ENCODE peak calls at places on chromosomes 7 and 10, in eight cellular contexts. One of them, this sample, is unnamed. For H3K4me1, the result is how much of the 10 kb centered on the place peaks cover.

GRCh38 chr7:90262438-90262837 is 17.5 kb downstream of the CFAP69 start:
- DNase-seq in psoas muscle: no peak
- DNase-seq in adipocyte: peak
- DNase-seq in CD8-positive, alpha-beta T cell: no peak
- DNase-seq in right lobe of liver: no peak
- DNase-seq in effector memory CD4-positive, alpha-beta T cell: no peak
- DNase-seq in PC-3: peak
- DNase-seq in vagina: no peak
- DNase-seq in this sample: no peak

GRCh38 chr10:43958071-43958432 is 309.4 kb upstream of the ZNF32 start:
- DNase-seq in psoas muscle: no peak
- DNase-seq in adipocyte: no peak
- DNase-seq in CD8-positive, alpha-beta T cell: no peak
- DNase-seq in right lobe of liver: no peak
- DNase-seq in effector memory CD4-positive, alpha-beta T cell: no peak
- DNase-seq in PC-3: no peak
- DNase-seq in vagina: no peak
- DNase-seq in this sample: no peak

GRCh38 chr7:143279186-143280098 is 5.3 kb upstream of the TMEM139 start:
- DNase-seq in psoas muscle: no peak
- DNase-seq in adipocyte: peak
- DNase-seq in CD8-positive, alpha-beta T cell: no peak
- DNase-seq in right lobe of liver: no peak
- DNase-seq in effector memory CD4-positive, alpha-beta T cell: no peak
- DNase-seq in PC-3: peak
- DNase-seq in vagina: no peak
- DNase-seq in this sample: no peak

GRCh38 chr7:116417593-116418345 is 81.8 kb upstream of the CAV2 start:
- DNase-seq in psoas muscle: no peak
- DNase-seq in adipocyte: no peak
- DNase-seq in CD8-positive, alpha-beta T cell: no peak
- DNase-seq in right lobe of liver: no peak
- DNase-seq in effector memory CD4-positive, alpha-beta T cell: no peak
- DNase-seq in PC-3: no peak
- DNase-seq in vagina: no peak
- DNase-seq in this sample: no peak

GRCh38 chr7:148877517-148877916 is 6.6 kb downstream of the EZH2 start:
- DNase-seq in psoas muscle: no peak
- DNase-seq in adipocyte: no peak
- DNase-seq in CD8-positive, alpha-beta T cell: no peak
- DNase-seq in right lobe of liver: no peak
- DNase-seq in effector memory CD4-positive, alpha-beta T cell: no peak
- DNase-seq in PC-3: no peak
- DNase-seq in vagina: no peak
- DNase-seq in this sample: no peak

GRCh38 chr10:98400482-98400881 is 14.5 kb downstream of the PYROXD2 start:
- DNase-seq in psoas muscle: no peak
- DNase-seq in adipocyte: peak
- DNase-seq in CD8-positive, alpha-beta T cell: no peak
- DNase-seq in right lobe of liver: no peak
- DNase-seq in effector memory CD4-positive, alpha-beta T cell: no peak
- DNase-seq in PC-3: no peak
- DNase-seq in vagina: no peak
- DNase-seq in this sample: no peak

GRCh38 chr7:40608321-40609075 is 473.7 kb downstream of the SUGCT start:
- DNase-seq in psoas muscle: no peak
- DNase-seq in adipocyte: peak
- DNase-seq in CD8-positive, alpha-beta T cell: no peak
- DNase-seq in right lobe of liver: no peak
- DNase-seq in effector memory CD4-positive, alpha-beta T cell: no peak
- DNase-seq in PC-3: peak
- DNase-seq in vagina: no peak
- DNase-seq in this sample: no peak

GRCh38 chr10:97903128-97904025 is 53.7 kb downstream of the GOLGA7B start:
- DNase-seq in psoas muscle: no peak
- DNase-seq in adipocyte: no peak
- DNase-seq in CD8-positive, alpha-beta T cell: no peak
- DNase-seq in right lobe of liver: no peak
- DNase-seq in effector memory CD4-positive, alpha-beta T cell: no peak
- DNase-seq in PC-3: no peak
- DNase-seq in vagina: no peak
- DNase-seq in this sample: no peak

GRCh38 chr7:131021902-131022301 is 287.9 kb upstream of the KLF14 start:
- DNase-seq in psoas muscle: no peak
- DNase-seq in adipocyte: no peak
- DNase-seq in CD8-positive, alpha-beta T cell: no peak
- DNase-seq in right lobe of liver: no peak
- DNase-seq in effector memory CD4-positive, alpha-beta T cell: no peak
- DNase-seq in PC-3: no peak
- DNase-seq in vagina: peak
- DNase-seq in this sample: no peak

GRCh38 chr7:95865716-95866371 is 93.5 kb downstream of the DYNC1I1 start:
- DNase-seq in psoas muscle: no peak
- DNase-seq in adipocyte: peak
- DNase-seq in CD8-positive, alpha-beta T cell: no peak
- DNase-seq in right lobe of liver: no peak
- DNase-seq in effector memory CD4-positive, alpha-beta T cell: no peak
- DNase-seq in PC-3: peak
- DNase-seq in vagina: no peak
- DNase-seq in this sample: no peak

GRCh38 chr10:132664407-132664806 is 121.5 kb downstream of the NKX6-2 start:
- DNase-seq in psoas muscle: no peak
- DNase-seq in adipocyte: no peak
- DNase-seq in CD8-positive, alpha-beta T cell: no peak
- DNase-seq in right lobe of liver: no peak
- DNase-seq in effector memory CD4-positive, alpha-beta T cell: no peak
- DNase-seq in PC-3: no peak
- DNase-seq in vagina: no peak
- DNase-seq in this sample: no peak

GRCh38 chr10:118276203-118276602 is 65.9 kb downstream of the FAM204A start:
- DNase-seq in psoas muscle: no peak
- DNase-seq in adipocyte: no peak
- DNase-seq in CD8-positive, alpha-beta T cell: no peak
- DNase-seq in right lobe of liver: no peak
- DNase-seq in effector memory CD4-positive, alpha-beta T cell: no peak
- DNase-seq in PC-3: no peak
- DNase-seq in vagina: no peak
- DNase-seq in this sample: peak

GRCh38 chr10:130040817-130041330 is 69.8 kb downstream of the C10orf143 start:
- DNase-seq in psoas muscle: no peak
- DNase-seq in adipocyte: no peak
- DNase-seq in CD8-positive, alpha-beta T cell: no peak
- DNase-seq in right lobe of liver: peak
- DNase-seq in effector memory CD4-positive, alpha-beta T cell: no peak
- DNase-seq in PC-3: no peak
- DNase-seq in vagina: no peak
- DNase-seq in this sample: no peak

GRCh38 chr10:111578076-111578475 is 501.2 kb downstream of the ADRA2A start:
- DNase-seq in psoas muscle: no peak
- DNase-seq in adipocyte: no peak
- DNase-seq in CD8-positive, alpha-beta T cell: no peak
- DNase-seq in right lobe of liver: no peak
- DNase-seq in effector memory CD4-positive, alpha-beta T cell: no peak
- DNase-seq in PC-3: no peak
- DNase-seq in vagina: no peak
- DNase-seq in this sample: no peak

GRCh38 chr10:86362566-86363183 is 3.9 kb downstream of the GRID1 start:
- DNase-seq in psoas muscle: no peak
- DNase-seq in adipocyte: no peak
- DNase-seq in CD8-positive, alpha-beta T cell: no peak
- DNase-seq in right lobe of liver: peak
- DNase-seq in effector memory CD4-positive, alpha-beta T cell: no peak
- DNase-seq in PC-3: no peak
- DNase-seq in vagina: no peak
- DNase-seq in this sample: peak

GRCh38 chr7:463362-464176 is 56.1 kb downstream of the PDGFA start:
- DNase-seq in psoas muscle: no peak
- DNase-seq in adipocyte: no peak
- DNase-seq in CD8-positive, alpha-beta T cell: no peak
- DNase-seq in right lobe of liver: peak
- DNase-seq in effector memory CD4-positive, alpha-beta T cell: no peak
- DNase-seq in PC-3: no peak
- DNase-seq in vagina: no peak
- DNase-seq in this sample: no peak

GRCh38 chr7:147586526-147586925 is 1004.0 kb upstream of the C7orf33 start:
- DNase-seq in psoas muscle: no peak
- DNase-seq in adipocyte: no peak
- DNase-seq in CD8-positive, alpha-beta T cell: no peak
- DNase-seq in right lobe of liver: no peak
- DNase-seq in effector memory CD4-positive, alpha-beta T cell: no peak
- DNase-seq in PC-3: no peak
- DNase-seq in vagina: no peak
- DNase-seq in this sample: no peak

GRCh38 chr7:5699467-5699866 is 82.0 kb downstream of the RNF216 start:
- DNase-seq in psoas muscle: no peak
- DNase-seq in adipocyte: no peak
- DNase-seq in CD8-positive, alpha-beta T cell: no peak
- DNase-seq in right lobe of liver: no peak
- DNase-seq in effector memory CD4-positive, alpha-beta T cell: no peak
- DNase-seq in PC-3: no peak
- DNase-seq in vagina: no peak
- DNase-seq in this sample: no peak

GRCh38 chr7:35430547-35431153 is 176.8 kb upstream of the TBX20 start:
- DNase-seq in psoas muscle: no peak
- DNase-seq in adipocyte: no peak
- DNase-seq in CD8-positive, alpha-beta T cell: no peak
- DNase-seq in right lobe of liver: no peak
- DNase-seq in effector memory CD4-positive, alpha-beta T cell: no peak
- DNase-seq in PC-3: peak
- DNase-seq in vagina: no peak
- DNase-seq in this sample: no peak

GRCh38 chr10:86931872-86932271 is 25.5 kb downstream of the MMRN2 start:
- DNase-seq in psoas muscle: no peak
- DNase-seq in adipocyte: peak
- DNase-seq in CD8-positive, alpha-beta T cell: no peak
- DNase-seq in right lobe of liver: no peak
- DNase-seq in effector memory CD4-positive, alpha-beta T cell: no peak
- DNase-seq in PC-3: peak
- DNase-seq in vagina: no peak
- DNase-seq in this sample: no peak

GRCh38 chr10:132876967-132877366 is 65.4 kb downstream of the CFAP46 start:
- DNase-seq in psoas muscle: no peak
- DNase-seq in adipocyte: no peak
- DNase-seq in CD8-positive, alpha-beta T cell: no peak
- DNase-seq in right lobe of liver: peak
- DNase-seq in effector memory CD4-positive, alpha-beta T cell: no peak
- DNase-seq in PC-3: no peak
- DNase-seq in vagina: no peak
- DNase-seq in this sample: peak

GRCh38 chr10:11180228-11180627 is 162.6 kb downstream of the CELF2 start:
- DNase-seq in psoas muscle: no peak
- DNase-seq in adipocyte: no peak
- DNase-seq in CD8-positive, alpha-beta T cell: peak
- DNase-seq in right lobe of liver: no peak
- DNase-seq in effector memory CD4-positive, alpha-beta T cell: peak
- DNase-seq in PC-3: no peak
- DNase-seq in vagina: no peak
- DNase-seq in this sample: no peak

GRCh38 chr10:118102116-118102515 is 55.4 kb upstream of the RAB11FIP2 start:
- DNase-seq in psoas muscle: no peak
- DNase-seq in adipocyte: peak
- DNase-seq in CD8-positive, alpha-beta T cell: no peak
- DNase-seq in right lobe of liver: no peak
- DNase-seq in effector memory CD4-positive, alpha-beta T cell: no peak
- DNase-seq in PC-3: no peak
- DNase-seq in vagina: no peak
- DNase-seq in this sample: no peak

GRCh38 chr10:45001382-45002148 is 842 bp downstream of the ZNF22 start:
- DNase-seq in psoas muscle: peak
- DNase-seq in adipocyte: peak
- DNase-seq in CD8-positive, alpha-beta T cell: peak
- DNase-seq in right lobe of liver: peak
- DNase-seq in effector memory CD4-positive, alpha-beta T cell: peak
- DNase-seq in PC-3: peak
- DNase-seq in vagina: peak
- DNase-seq in this sample: peak
- H3K4me1 ChIP-seq in psoas muscle: under half
- H3K4me1 ChIP-seq in adipocyte: half or more
- H3K4me1 ChIP-seq in CD8-positive, alpha-beta T cell: under half
- H3K4me1 ChIP-seq in right lobe of liver: half or more
- H3K4me1 ChIP-seq in effector memory CD4-positive, alpha-beta T cell: under half
- H3K4me1 ChIP-seq in PC-3: under half
- H3K4me1 ChIP-seq in vagina: under half
- H3K4me1 ChIP-seq in this sample: under half

GRCh38 chr7:101875215-101875846 is 57.9 kb downstream of the CUX1 start:
- DNase-seq in psoas muscle: no peak
- DNase-seq in adipocyte: no peak
- DNase-seq in CD8-positive, alpha-beta T cell: no peak
- DNase-seq in right lobe of liver: no peak
- DNase-seq in effector memory CD4-positive, alpha-beta T cell: no peak
- DNase-seq in PC-3: no peak
- DNase-seq in vagina: no peak
- DNase-seq in this sample: no peak
- H3K4me1 ChIP-seq in psoas muscle: half or more
- H3K4me1 ChIP-seq in adipocyte: under half
- H3K4me1 ChIP-seq in CD8-positive, alpha-beta T cell: under half
- H3K4me1 ChIP-seq in right lobe of liver: under half
- H3K4me1 ChIP-seq in effector memory CD4-positive, alpha-beta T cell: under half
- H3K4me1 ChIP-seq in PC-3: under half
- H3K4me1 ChIP-seq in vagina: under half
- H3K4me1 ChIP-seq in this sample: under half

GRCh38 chr10:7792541-7792940 is 4.6 kb downstream of the ATP5F1C start:
- DNase-seq in psoas muscle: no peak
- DNase-seq in adipocyte: no peak
- DNase-seq in CD8-positive, alpha-beta T cell: no peak
- DNase-seq in right lobe of liver: no peak
- DNase-seq in effector memory CD4-positive, alpha-beta T cell: no peak
- DNase-seq in PC-3: peak
- DNase-seq in vagina: no peak
- DNase-seq in this sample: no peak

GRCh38 chr10:7787857-7788639 is at the start of the genes ATP5F1C and KIN:
- DNase-seq in psoas muscle: peak
- DNase-seq in adipocyte: peak
- DNase-seq in CD8-positive, alpha-beta T cell: peak
- DNase-seq in right lobe of liver: peak
- DNase-seq in effector memory CD4-positive, alpha-beta T cell: peak
- DNase-seq in PC-3: peak
- DNase-seq in vagina: peak
- DNase-seq in this sample: peak

GRCh38 chr10:7787150-7787856 is 490 bp downstream of the KIN start:
- DNase-seq in psoas muscle: no peak
- DNase-seq in adipocyte: peak
- DNase-seq in CD8-positive, alpha-beta T cell: peak
- DNase-seq in right lobe of liver: no peak
- DNase-seq in effector memory CD4-positive, alpha-beta T cell: no peak
- DNase-seq in PC-3: no peak
- DNase-seq in vagina: peak
- DNase-seq in this sample: no peak

GRCh38 chr10:7789390-7789789 is 1.4 kb downstream of the ATP5F1C start:
- DNase-seq in psoas muscle: no peak
- DNase-seq in adipocyte: peak
- DNase-seq in CD8-positive, alpha-beta T cell: no peak
- DNase-seq in right lobe of liver: no peak
- DNase-seq in effector memory CD4-positive, alpha-beta T cell: no peak
- DNase-seq in PC-3: peak
- DNase-seq in vagina: no peak
- DNase-seq in this sample: no peak

GRCh38 chr10:7788640-7789335 is 811 bp downstream of the ATP5F1C start:
- DNase-seq in psoas muscle: no peak
- DNase-seq in adipocyte: peak
- DNase-seq in CD8-positive, alpha-beta T cell: no peak
- DNase-seq in right lobe of liver: peak
- DNase-seq in effector memory CD4-positive, alpha-beta T cell: no peak
- DNase-seq in PC-3: peak
- DNase-seq in vagina: no peak
- DNase-seq in this sample: no peak
- H3K4me1 ChIP-seq in psoas muscle: half or more
- H3K4me1 ChIP-seq in adipocyte: under half
- H3K4me1 ChIP-seq in CD8-positive, alpha-beta T cell: under half
- H3K4me1 ChIP-seq in right lobe of liver: under half
- H3K4me1 ChIP-seq in effector memory CD4-positive, alpha-beta T cell: under half
- H3K4me1 ChIP-seq in PC-3: under half
- H3K4me1 ChIP-seq in vagina: half or more
- H3K4me1 ChIP-seq in this sample: under half

GRCh38 chr10:100986952-100987684 is at the start of the genes MRPL43 and TWNK:
- DNase-seq in psoas muscle: peak
- DNase-seq in adipocyte: peak
- DNase-seq in CD8-positive, alpha-beta T cell: peak
- DNase-seq in right lobe of liver: peak
- DNase-seq in effector memory CD4-positive, alpha-beta T cell: peak
- DNase-seq in PC-3: peak
- DNase-seq in vagina: no peak
- DNase-seq in this sample: peak
- H3K4me1 ChIP-seq in psoas muscle: under half
- H3K4me1 ChIP-seq in adipocyte: under half
- H3K4me1 ChIP-seq in CD8-positive, alpha-beta T cell: under half
- H3K4me1 ChIP-seq in right lobe of liver: under half
- H3K4me1 ChIP-seq in effector memory CD4-positive, alpha-beta T cell: under half
- H3K4me1 ChIP-seq in PC-3: under half
- H3K4me1 ChIP-seq in vagina: under half
- H3K4me1 ChIP-seq in this sample: under half

This sample was measured in uterus.